ENCODE peak calls at places on chromosome 2, in five cellular contexts. One of them, this sample, is unnamed. For H3K4me1 and H3K9me3, the result is how much of the 10 kb centered on the place peaks cover.

GRCh38 chr2:209638346-209638745 is 133.3 kb upstream of the UNC80 start:
- DNase-seq in body of pancreas: no peak
- DNase-seq in pancreas: no peak
- DNase-seq in Karpas-422: no peak
- DNase-seq in adrenal gland: no peak
- DNase-seq in this sample: no peak

GRCh38 chr2:85401844-85402243 is 8.3 kb downstream of the CAPG start:
- DNase-seq in pancreas: no peak
- DNase-seq in body of pancreas: no peak
- DNase-seq in Karpas-422: peak
- DNase-seq in adrenal gland: no peak
- DNase-seq in this sample: no peak

GRCh38 chr2:237980087-237980486 is 13.3 kb downstream of the UBE2F start:
- DNase-seq in body of pancreas: no peak
- DNase-seq in Karpas-422: no peak
- DNase-seq in adrenal gland: no peak
- DNase-seq in pancreas: no peak
- DNase-seq in this sample: no peak

GRCh38 chr2:128062571-128062970 is 28.4 kb upstream of the UGGT1 start:
- DNase-seq in Karpas-422: no peak
- DNase-seq in adrenal gland: no peak
- DNase-seq in body of pancreas: no peak
- DNase-seq in pancreas: no peak
- DNase-seq in this sample: no peak

GRCh38 chr2:38947241-38948239 is 57.9 kb downstream of the ARHGEF33 start:
- DNase-seq in body of pancreas: peak
- DNase-seq in pancreas: peak
- DNase-seq in Karpas-422: peak
- DNase-seq in adrenal gland: peak
- DNase-seq in this sample: peak

GRCh38 chr2:222859786-222860726 is 780 bp upstream of the ACSL3 start:
- DNase-seq in adrenal gland: peak
- DNase-seq in Karpas-422: peak
- DNase-seq in body of pancreas: peak
- DNase-seq in pancreas: peak
- DNase-seq in this sample: peak

GRCh38 chr2:61443342-61444041 is 27.4 kb downstream of the USP34 start:
- DNase-seq in Karpas-422: peak
- DNase-seq in body of pancreas: no peak
- DNase-seq in pancreas: no peak
- DNase-seq in adrenal gland: no peak
- DNase-seq in this sample: no peak

GRCh38 chr2:218368621-218369153 is 12.0 kb downstream of the CATIP start:
- DNase-seq in adrenal gland: no peak
- DNase-seq in pancreas: peak
- DNase-seq in Karpas-422: no peak
- DNase-seq in body of pancreas: no peak
- DNase-seq in this sample: no peak

GRCh38 chr2:43239981-43240761 is 13.8 kb upstream of the ZFP36L2 start:
- DNase-seq in pancreas: no peak
- DNase-seq in body of pancreas: no peak
- DNase-seq in Karpas-422: no peak
- DNase-seq in adrenal gland: no peak
- DNase-seq in this sample: no peak

GRCh38 chr2:137696916-137697315 is 267.4 kb upstream of the HNMT start:
- DNase-seq in adrenal gland: no peak
- DNase-seq in Karpas-422: no peak
- DNase-seq in body of pancreas: no peak
- DNase-seq in pancreas: no peak
- DNase-seq in this sample: no peak

GRCh38 chr2:137705296-137705695 is 259.0 kb upstream of the HNMT start:
- DNase-seq in adrenal gland: no peak
- DNase-seq in pancreas: no peak
- DNase-seq in body of pancreas: no peak
- DNase-seq in Karpas-422: no peak
- DNase-seq in this sample: no peak

GRCh38 chr2:137700681-137701080 is 263.6 kb upstream of the HNMT start:
- DNase-seq in pancreas: no peak
- DNase-seq in adrenal gland: no peak
- DNase-seq in body of pancreas: no peak
- DNase-seq in Karpas-422: no peak
- DNase-seq in this sample: no peak
- H3K4me3 ChIP-seq in pancreas: no peak
- H3K4me3 ChIP-seq in adrenal gland: no peak
- H3K4me3 ChIP-seq in body of pancreas: no peak
- H3K4me3 ChIP-seq in Karpas-422: no peak
- H3K4me3 ChIP-seq in this sample: no peak

DNA sequence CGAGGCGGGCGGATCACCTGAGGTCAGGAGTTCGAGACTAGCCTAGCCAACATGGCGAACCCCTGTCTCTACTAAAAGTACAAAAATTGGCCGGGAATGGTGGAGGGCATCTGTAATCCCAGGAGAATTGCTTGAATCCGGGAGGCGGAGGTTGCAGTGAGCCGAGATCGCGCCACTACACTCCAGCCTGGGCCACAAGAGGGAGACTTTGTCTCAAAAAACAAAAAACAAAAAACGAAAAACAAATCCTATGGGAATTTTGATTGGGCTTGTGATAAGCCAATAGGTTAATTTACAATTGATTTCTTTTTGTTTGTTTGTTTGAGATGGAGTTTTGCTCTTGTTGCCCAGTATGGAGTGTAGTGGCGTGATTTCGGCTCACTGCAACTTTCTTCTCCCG is 24.2 kb upstream of the TOGARAM2 start:
- DNase-seq in adrenal gland: no peak
- DNase-seq in body of pancreas: peak
- DNase-seq in Karpas-422: peak
- DNase-seq in pancreas: no peak
- DNase-seq in this sample: peak
- H3K4me1 ChIP-seq in adrenal gland: under half
- H3K4me1 ChIP-seq in body of pancreas: under half
- H3K4me1 ChIP-seq in Karpas-422: under half
- H3K4me1 ChIP-seq in pancreas: under half
- H3K4me1 ChIP-seq in this sample: under half

DNA sequence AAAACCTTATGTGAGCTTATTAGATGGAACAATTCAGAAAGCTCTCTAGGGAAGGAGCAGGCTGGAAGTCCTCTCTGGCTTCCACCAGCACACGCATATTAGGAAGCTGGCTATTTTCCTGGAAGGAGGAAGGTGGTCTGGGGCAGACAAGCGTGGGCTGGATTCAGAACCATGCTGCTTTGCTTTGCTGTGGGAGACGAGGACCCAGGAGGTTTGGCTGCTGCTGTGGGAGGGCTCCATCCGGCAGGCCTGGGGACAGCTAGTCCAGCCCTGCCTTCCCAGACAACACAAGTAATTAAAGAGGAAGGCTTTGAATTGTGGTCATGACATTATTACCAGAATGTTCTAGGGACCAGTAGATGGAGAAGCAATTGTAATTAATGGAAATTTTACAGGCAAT is 238.8 kb upstream of the MYT1L start:
- DNase-seq in pancreas: no peak
- DNase-seq in body of pancreas: no peak
- DNase-seq in Karpas-422: no peak
- DNase-seq in adrenal gland: no peak
- DNase-seq in this sample: no peak
- H3K9me3 ChIP-seq in pancreas: under half
- H3K9me3 ChIP-seq in body of pancreas: under half
- H3K9me3 ChIP-seq in Karpas-422: under half
- H3K9me3 ChIP-seq in adrenal gland: under half
- H3K9me3 ChIP-seq in this sample: under half

GRCh38 chr2:36697424-36698066 is 1.0 kb downstream of the VIT start:
- DNase-seq in Karpas-422: no peak
- DNase-seq in adrenal gland: no peak
- DNase-seq in pancreas: no peak
- DNase-seq in body of pancreas: no peak
- DNase-seq in this sample: peak
- H3K4me3 ChIP-seq in Karpas-422: no peak
- H3K4me3 ChIP-seq in adrenal gland: no peak
- H3K4me3 ChIP-seq in pancreas: no peak
- H3K4me3 ChIP-seq in body of pancreas: no peak
- H3K4me3 ChIP-seq in this sample: peak

This sample was measured in HAP-1.